ENCODE peak calls at places on chromosomes 13 and 19, in five cellular contexts. Q is fibroblast of gingiva; U is NCI-H2029; F is stimulated activated CD4-positive, alpha-beta T cell treated with anti-CD3 and anti-CD28 coated beads, Interleukin-12 subunit alpha, Interleukin-12 subunit beta, amount 100 ng/mL, for 4 hours; Z is head of caudate nucleus. S is an unnamed sample.

GRCh38 chr13:92833071-92833470 is 393.5 kb upstream of the GPC6 start:
- DNase-seq in F (no peak), Q (no peak), Z (no peak), U (no peak), S (no peak)

GRCh38 chr13:60267498-60268202 is 103.9 kb upstream of the DIAPH3 start:
- DNase-seq in Z (peak), Q (no peak), F (no peak), U (peak), S (no peak)

GRCh38 chr13:88288326-88288725 is 617.2 kb downstream of the SLITRK5 start:
- DNase-seq in F (no peak), Z (no peak), Q (peak), U (no peak), S (no peak)

GRCh38 chr13:51620165-51620983 is 36.1 kb downstream of the WDFY2 start:
- DNase-seq in Z (peak), U (no peak), F (no peak), Q (peak), S (peak)

GRCh38 chr13:60090579-60090978 is 73.1 kb downstream of the DIAPH3 start:
- DNase-seq in Q (peak), Z (no peak), F (no peak), U (no peak), S (no peak)

GRCh38 chr19:2549701-2550191 is 73.8 kb downstream of the GADD45B start:
- DNase-seq in Z (peak), Q (peak), F (no peak), U (no peak), S (peak)

GRCh38 chr13:31930901-31931522 is 100.6 kb upstream of the FRY start:
- DNase-seq in U (no peak), Z (peak), F (no peak), Q (no peak), S (no peak)

GRCh38 chr19:30162718-30163117 is 209.5 kb upstream of the ZNF536 start:
- DNase-seq in U (no peak), F (no peak), Q (no peak), Z (no peak), S (no peak)

GRCh38 chr13:66950666-66951065 is 279.5 kb downstream of the PCDH9 start:
- DNase-seq in Z (no peak), F (no peak), Q (no peak), U (no peak), S (no peak)

GRCh38 chr13:101757446-101758039 is 305.1 kb downstream of the ITGBL1 start:
- DNase-seq in Z (no peak), U (peak), F (no peak), Q (peak), S (peak)

GRCh38 chr19:640606-641170 is 1.0 kb downstream of the FGF22 start:
- DNase-seq in Q (no peak), Z (no peak), F (no peak), U (no peak), S (no peak)

GRCh38 chr19:2289714-2290435 is 7.9 kb upstream of the PEAK3 start:
- DNase-seq in F (no peak), Z (no peak), U (no peak), Q (no peak), S (no peak)

GRCh38 chr19:13978306-13978705 is 26.0 kb downstream of the DCAF15 start:
- DNase-seq in Q (no peak), U (peak), Z (peak), F (peak), S (peak)

GRCh38 chr13:112926003-112926402 is 43.0 kb upstream of the MCF2L start:
- DNase-seq in F (no peak), Z (no peak), Q (no peak), U (no peak), S (no peak)

GRCh38 chr13:44465318-44465717 is 91.7 kb downstream of the SERP2 start:
- DNase-seq in F (no peak), Z (no peak), U (no peak), Q (no peak), S (no peak)

GRCh38 chr13:42867232-42867631 is 85.8 kb downstream of the FAM216B start:
- DNase-seq in Q (no peak), U (no peak), F (no peak), Z (no peak), S (no peak)

GRCh38 chr13:21095311-21095710 is 33.9 kb upstream of the LATS2 start:
- DNase-seq in Z (no peak), U (no peak), Q (no peak), F (no peak), S (no peak)

GRCh38 chr19:10292206-10292788 is 2.5 kb downstream of the ICAM5 start:
- DNase-seq in Z (peak), F (peak), Q (peak), U (no peak), S (no peak)

GRCh38 chr19:40549007-40549708 is 27.5 kb upstream of the SHKBP1 start:
- DNase-seq in U (peak), Q (no peak), F (peak), Z (peak), S (no peak)

GRCh38 chr19:46537136-46538097 is 41.8 kb upstream of the PNMA8B start:
- DNase-seq in U (peak), Q (peak), Z (peak), F (peak), S (peak)

S was measured in globus pallidus.